ENCODE peak calls at places on chromosomes 7 and 10, in six cellular contexts. H is cardiac fibroblast, N is upper lobe of right lung, Z is mammary epithelial cell, X is suprapubic skin, K is bronchial epithelial cell. A is an unnamed sample.

GRCh38 chr7:14606101-14606500 is 296.4 kb downstream of the DGKB start:
- DNase-seq in H (peak), N (no peak), Z (peak), X (no peak), K (peak), A (no peak)

GRCh38 chr10:7687228-7687907 is 15.7 kb upstream of the ITIH2 start:
- DNase-seq in H (peak), N (peak), Z (peak), X (peak), K (peak), A (peak)

GRCh38 chr10:46557319-46558140 is 1.1 kb upstream of the GPRIN2 start:
- DNase-seq in H (no peak), N (peak), Z (no peak), X (peak), K (no peak), A (no peak)

GRCh38 chr10:85648279-85648754 is 718.3 kb downstream of the GRID1 start:
- DNase-seq in H (no peak), N (no peak), Z (peak), X (no peak), K (peak), A (no peak)

GRCh38 chr7:128262273-128263028 is 21.4 kb downstream of the LEP start:
- DNase-seq in H (no peak), N (no peak), Z (no peak), X (no peak), K (no peak), A (no peak)

GRCh38 chr7:99733448-99733847 is 1.5 kb downstream of the CYP3A7 start:
- DNase-seq in H (peak), N (no peak), Z (no peak), X (no peak), K (no peak), A (no peak)

GRCh38 chr10:92574545-92575377 is 868 bp upstream of the IDE start:
- DNase-seq in H (peak), N (no peak), Z (peak), X (no peak), K (peak), A (no peak)

GRCh38 chr10:71075759-71076472 is 136.5 kb upstream of the UNC5B start:
- DNase-seq in H (no peak), N (peak), Z (no peak), X (peak), K (no peak), A (no peak)

GRCh38 chr7:109751241-109751640 is 1181.6 kb downstream of the DNAJB9 start:
- DNase-seq in H (peak), N (no peak), Z (peak), X (no peak), K (peak), A (no peak)

GRCh38 chr7:6588566-6588965 is 1.3 kb upstream of the INTS15 start:
- DNase-seq in H (no peak), N (no peak), Z (no peak), X (no peak), K (no peak), A (no peak)

GRCh38 chr7:66642186-66642585 is 13.5 kb downstream of the KCTD7 start:
- DNase-seq in H (no peak), N (no peak), Z (no peak), X (no peak), K (no peak), A (no peak)

GRCh38 chr10:43728425-43728824 is 79.7 kb upstream of the ZNF32 start:
- DNase-seq in H (no peak), N (no peak), Z (no peak), X (no peak), K (no peak), A (no peak)

GRCh38 chr7:106538638-106539037 is 122.3 kb downstream of the CCDC71L start:
- DNase-seq in H (peak), N (no peak), Z (no peak), X (no peak), K (no peak), A (no peak)

GRCh38 chr10:17206210-17206709 is 4.8 kb upstream of the TRDMT1 start:
- DNase-seq in H (peak), N (no peak), Z (peak), X (no peak), K (peak), A (no peak)

GRCh38 chr10:43322769-43323168 is 48.7 kb upstream of the FXYD4 start:
- DNase-seq in H (peak), N (peak), Z (peak), X (peak), K (peak), A (peak)

GRCh38 chr10:8485032-8485431 is 430.5 kb downstream of the GATA3 start:
- DNase-seq in H (no peak), N (no peak), Z (peak), X (no peak), K (peak), A (no peak)

GRCh38 chr10:11906714-11907113 is 83.6 kb downstream of the PROSER2 start:
- DNase-seq in H (no peak), N (no peak), Z (no peak), X (no peak), K (no peak), A (no peak)

GRCh38 chr7:49774459-49775064 is 1.1 kb downstream of the VWC2 start:
- DNase-seq in H (no peak), N (no peak), Z (no peak), X (no peak), K (no peak), A (no peak)

GRCh38 chr10:125016611-125017202 is 74.8 kb downstream of the ZRANB1 start:
- DNase-seq in H (peak), N (no peak), Z (no peak), X (no peak), K (no peak), A (no peak)

GRCh38 chr7:47231627-47232026 is 350.3 kb downstream of the TNS3 start:
- DNase-seq in H (no peak), N (no peak), Z (no peak), X (no peak), K (no peak), A (no peak)

GRCh38 chr10:127157506-127158205 is 38.7 kb downstream of the INSYN2A start:
- DNase-seq in H (peak), N (no peak), Z (no peak), X (no peak), K (no peak), A (peak)

GRCh38 chr7:135714534-135715009 is 13.4 kb downstream of the SLC13A4 start:
- DNase-seq in H (peak), N (no peak), Z (peak), X (no peak), K (peak), A (no peak)

GRCh38 chr10:21061184-21061583 is 164.1 kb upstream of the NEBL start:
- DNase-seq in H (no peak), N (no peak), Z (no peak), X (no peak), K (no peak), A (no peak)

GRCh38 chr10:130772056-130772455 is 539.5 kb downstream of the TCERG1L start:
- DNase-seq in H (no peak), N (no peak), Z (no peak), X (no peak), K (no peak), A (no peak)

GRCh38 chr10:103852189-103852711 is 3.1 kb downstream of the SH3PXD2A start:
- DNase-seq in H (peak), N (no peak), Z (no peak), X (peak), K (no peak), A (no peak)

GRCh38 chr7:46153951-46154787 is 233.1 kb upstream of the IGFBP3 start:
- DNase-seq in H (peak), N (no peak), Z (peak), X (no peak), K (peak), A (no peak)

GRCh38 chr7:70005885-70006284 is 407.6 kb downstream of the AUTS2 start:
- DNase-seq in H (no peak), N (no peak), Z (no peak), X (no peak), K (no peak), A (no peak)

GRCh38 chr7:45100761-45101480 is 10.6 kb downstream of the TBRG4 start:
- DNase-seq in H (no peak), N (peak), Z (no peak), X (peak), K (no peak), A (no peak)

DNA sequence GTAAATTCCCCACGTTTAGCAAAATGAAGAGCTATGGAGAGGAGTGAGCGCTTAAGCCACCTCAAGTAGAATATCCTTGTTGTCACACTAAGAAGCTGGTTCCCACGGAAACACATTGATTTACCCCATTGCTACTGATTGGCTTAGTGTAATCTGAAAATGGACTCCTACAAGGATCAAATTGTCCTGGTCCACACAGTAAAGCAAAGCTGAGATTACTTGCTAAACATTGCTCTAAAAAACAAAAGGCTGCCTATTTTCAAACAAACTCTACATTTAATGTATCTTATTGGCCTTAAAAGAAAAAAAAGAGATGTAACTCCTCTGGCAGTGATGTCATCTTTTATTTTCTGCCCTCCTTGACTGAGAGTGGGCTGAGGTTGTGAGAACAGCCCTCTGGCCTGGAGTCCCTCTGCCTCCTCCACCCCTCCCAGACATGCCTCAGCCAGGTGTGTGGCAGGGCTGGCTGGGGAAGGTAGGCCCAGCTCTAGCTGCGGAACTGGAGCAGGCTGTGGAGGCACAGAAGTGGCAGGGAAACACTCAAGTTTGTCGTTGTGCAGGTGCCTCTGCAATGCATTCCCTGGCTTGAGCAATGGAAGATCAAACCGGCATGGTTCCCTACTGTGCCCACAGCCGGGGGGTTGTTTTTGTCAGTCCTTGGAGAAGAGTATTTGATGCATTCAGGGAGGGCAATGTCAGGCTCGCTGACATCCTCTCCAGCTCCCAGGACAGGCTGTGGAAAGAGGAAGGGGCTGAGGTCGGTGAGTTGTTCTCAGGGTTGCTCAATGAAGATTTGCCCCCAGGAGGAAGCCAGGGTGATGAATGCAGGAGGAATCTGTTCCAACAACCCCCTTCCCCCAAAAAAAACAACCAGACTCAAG is 9.1 kb downstream of the KLF6 start:
- DNase-seq in H (peak), N (no peak), Z (peak), X (no peak), K (peak), A (no peak)
- H3K4me3 ChIP-seq in H (no peak), N (no peak), Z (no peak), X (no peak), K (no peak), A (no peak)

GRCh38 chr10:35834916-35835499 is 192.9 kb upstream of the FZD8 start:
- DNase-seq in H (no peak), N (no peak), Z (no peak), X (no peak), K (peak), A (no peak)

GRCh38 chr10:35838080-35838479 is 196.0 kb upstream of the FZD8 start:
- DNase-seq in H (no peak), N (no peak), Z (no peak), X (no peak), K (no peak), A (no peak)

DNA sequence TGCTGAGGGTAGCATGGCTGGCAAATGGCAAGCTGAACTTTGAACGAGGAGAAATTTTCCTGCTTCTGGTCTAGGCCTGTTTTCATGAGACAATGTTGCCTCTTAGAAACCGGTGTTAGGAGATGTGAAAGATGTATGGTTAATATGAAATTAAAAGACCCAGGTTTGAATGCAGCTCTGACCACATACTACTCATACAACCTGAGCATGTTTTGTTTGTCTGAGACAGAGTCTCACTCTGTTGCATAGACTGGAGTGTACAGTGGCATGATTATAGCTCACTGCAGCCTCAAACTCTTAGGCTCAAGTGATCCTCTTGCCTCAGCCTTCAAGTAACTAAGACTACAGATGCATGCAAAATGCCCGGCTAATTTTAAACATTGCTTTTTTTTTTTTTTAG is 193.4 kb upstream of the FZD8 start:
- DNase-seq in H (no peak), N (no peak), Z (no peak), X (no peak), K (no peak), A (no peak)
- H3K4me3 ChIP-seq in H (no peak), N (no peak), Z (no peak), X (no peak), K (no peak), A (no peak)

GRCh38 chr7:2934211-2934731 is 90.2 kb upstream of the GNA12 start:
- DNase-seq in H (peak), N (peak), Z (peak), X (no peak), K (peak), A (no peak)
- H3K4me3 ChIP-seq in H (no peak), N (no peak), Z (no peak), X (no peak), K (no peak), A (no peak)

GRCh38 chr7:143382791-143383641 is 1.9 kb downstream of the ZYX start:
- DNase-seq in H (no peak), N (peak), Z (no peak), X (no peak), K (no peak), A (no peak)
- H3K4me3 ChIP-seq in H (peak), N (peak), Z (peak), X (peak), K (peak), A (peak)

GRCh38 chr7:55214707-55215106 is 150.4 kb upstream of the LANCL2 start:
- DNase-seq in H (no peak), N (no peak), Z (no peak), X (no peak), K (peak), A (no peak)
- H3K4me3 ChIP-seq in H (no peak), N (no peak), Z (no peak), X (no peak), K (no peak), A (no peak)

GRCh38 chr7:139774376-139774775 is 3.4 kb downstream of the HIPK2 start:
- DNase-seq in H (peak), N (no peak), Z (peak), X (no peak), K (peak), A (no peak)
- H3K4me3 ChIP-seq in H (no peak), N (no peak), Z (no peak), X (no peak), K (no peak), A (no peak)

A was measured in astrocyte of the cerebellum.